ENCODE peak calls at places on chromosomes 5 and 9, in eight cellular contexts. J is left ventricle myocardium superior; W is OCI-LY7; C is stimulated activated CD4-positive, alpha-beta T cell treated with anti-CD3 and anti-CD28 coated beads, Interleukin-4, amount 100 ng/mL, for 48 hours; T is head of caudate nucleus; N is osteocyte; Q is SW 1271; G is iris pigment epithelial cell. B is an unnamed sample.

GRCh38 chr9:3447143-3447542 is 78.7 kb downstream of the RFX3 start:
- DNase-seq in J (no peak), G (no peak), N (no peak), C (no peak), W (no peak), T (no peak), Q (no peak), B (no peak)

GRCh38 chr5:45796959-45797553 is 100.9 kb upstream of the HCN1 start:
- DNase-seq in C (no peak), J (no peak), N (no peak), Q (no peak), W (peak), G (no peak), T (no peak), B (no peak)

GRCh38 chr9:135222991-135223760 is 135.7 kb downstream of the OLFM1 start:
- DNase-seq in J (peak), G (no peak), T (no peak), W (no peak), Q (no peak), C (no peak), N (no peak), B (no peak)

GRCh38 chr5:68843600-68844342 is 250.0 kb upstream of the SLC30A5 start:
- DNase-seq in Q (no peak), W (no peak), J (no peak), C (no peak), N (no peak), T (no peak), G (no peak), B (no peak)

GRCh38 chr5:103894882-103895281 is 332.3 kb upstream of the NUDT12 start:
- DNase-seq in W (no peak), N (no peak), J (no peak), C (no peak), G (peak), T (peak), Q (no peak), B (no peak)

GRCh38 chr5:2898661-2899060 is 147.2 kb upstream of the IRX2 start:
- DNase-seq in W (no peak), J (no peak), G (no peak), T (no peak), N (peak), Q (no peak), C (no peak), B (no peak)

GRCh38 chr5:51382759-51383493 is at the start of gene ISL1:
- DNase-seq in W (no peak), C (no peak), J (peak), G (peak), Q (peak), N (no peak), T (peak), B (peak)

GRCh38 chr5:39691993-39692392 is 267.2 kb upstream of the DAB2 start:
- DNase-seq in J (no peak), G (peak), W (no peak), N (no peak), C (no peak), Q (no peak), T (no peak), B (no peak)

GRCh38 chr9:9003184-9003583 is 1203.6 kb upstream of the DMAC1 start:
- DNase-seq in W (no peak), C (no peak), Q (no peak), G (peak), J (no peak), N (no peak), T (peak), B (no peak)

B was measured in left cardiac atrium.